ENCODE peak calls at places on chromosomes 11 and 22, in ten cellular contexts. W, Z, U, N, Q, T, F, K, B and E are unnamed samples.

GRCh38 chr11:128733440-128734115 is 39.7 kb downstream of the FLI1 start:
- DNase-seq in W (peak), Z (no peak), U (no peak), N (no peak), Q (peak), T (no peak), F (peak), K (no peak), B (no peak), E (peak)

GRCh38 chr22:32531955-32532818 is 57.6 kb downstream of the FBXO7 start:
- DNase-seq in W (peak), Z (peak), U (peak), N (peak), Q (peak), T (peak), F (no peak), K (peak), B (peak), E (peak)

GRCh38 chr22:22026157-22026831 is 43.7 kb upstream of the TOP3B start:
- DNase-seq in W (no peak), Z (no peak), U (no peak), N (no peak), Q (no peak), T (no peak), F (no peak), K (no peak), B (no peak), E (no peak)

GRCh38 chr11:25587496-25587895 is 744.4 kb upstream of the ANO3 start:
- DNase-seq in W (no peak), Z (no peak), U (no peak), N (no peak), Q (no peak), T (no peak), F (no peak), K (no peak), B (no peak), E (no peak)

GRCh38 chr11:2779981-2780849 is 80.4 kb upstream of the KCNQ1OT1 start:
- DNase-seq in W (no peak), Z (peak), U (no peak), N (peak), Q (no peak), T (peak), F (peak), K (peak), B (no peak), E (peak)

GRCh38 chr11:110524227-110524626 is 94.5 kb downstream of the FDX1 start:
- DNase-seq in W (peak), Z (no peak), U (peak), N (no peak), Q (no peak), T (no peak), F (no peak), K (no peak), B (peak), E (peak)

GRCh38 chr11:111298466-111299110 is at the start of gene POU2AF3:
- DNase-seq in W (no peak), Z (no peak), U (no peak), N (no peak), Q (peak), T (no peak), F (no peak), K (peak), B (no peak), E (no peak)

GRCh38 chr22:20408891-20409290 is 14.9 kb downstream of the ZNF74 start:
- DNase-seq in W (no peak), Z (no peak), U (no peak), N (peak), Q (no peak), T (no peak), F (peak), K (no peak), B (no peak), E (no peak)

GRCh38 chr22:48702573-48703264 is 1125.0 kb downstream of the BRD1 start:
- DNase-seq in W (no peak), Z (peak), U (no peak), N (no peak), Q (no peak), T (peak), F (no peak), K (peak), B (no peak), E (no peak)

GRCh38 chr11:74546752-74547151 is 45.6 kb upstream of the POLD3 start:
- DNase-seq in W (no peak), Z (no peak), U (peak), N (no peak), Q (no peak), T (no peak), F (no peak), K (no peak), B (no peak), E (no peak)

GRCh38 chr11:17734418-17734911 is at the start of gene KCNC1:
- DNase-seq in W (peak), Z (no peak), U (no peak), N (peak), Q (peak), T (peak), F (no peak), K (peak), B (no peak), E (peak)

GRCh38 chr22:37905534-37906363 is at the start of gene MICALL1:
- DNase-seq in W (peak), Z (peak), U (peak), N (peak), Q (peak), T (peak), F (peak), K (no peak), B (no peak), E (peak)

GRCh38 chr11:64742087-64742939 is 1.6 kb downstream of the RASGRP2 start:
- DNase-seq in W (no peak), Z (no peak), U (no peak), N (no peak), Q (peak), T (peak), F (peak), K (no peak), B (no peak), E (peak)

GRCh38 chr11:13007182-13007581 is 1.9 kb upstream of the RASSF10 start:
- DNase-seq in W (no peak), Z (no peak), U (no peak), N (no peak), Q (no peak), T (no peak), F (no peak), K (no peak), B (no peak), E (no peak)

GRCh38 chr11:28606930-28607329 is 498.7 kb downstream of the METTL15 start:
- DNase-seq in W (no peak), Z (no peak), U (no peak), N (no peak), Q (peak), T (no peak), F (no peak), K (peak), B (no peak), E (peak)